ENCODE peak calls at places on chromosomes 3 and 15, in eight cellular contexts. G is HCT116; V is prostate gland; T is CD8-positive, alpha-beta T cell; S is ovary; F is transverse colon; O is OCI-LY7; Q is lung. K is an unnamed sample. For H3K4me1, the result is how much of the 10 kb centered on the place peaks cover.

GRCh38 chr3:14158370-14158769 is 20.0 kb downstream of the XPC start:
- DNase-seq in G (no peak), V (no peak), T (no peak), S (no peak), F (no peak), O (no peak), Q (no peak), K (no peak)

GRCh38 chr3:99620976-99621375 is 17.4 kb upstream of the COL8A1 start:
- DNase-seq in G (no peak), V (no peak), T (no peak), S (no peak), F (no peak), O (no peak), Q (no peak), K (no peak)

GRCh38 chr15:71329509-71330260 is 214.4 kb downstream of the THSD4 start:
- DNase-seq in G (peak), V (no peak), T (no peak), S (peak), F (peak), O (no peak), Q (no peak), K (no peak)

GRCh38 chr3:5022966-5023776 is 43.9 kb downstream of the BHLHE40 start:
- DNase-seq in G (peak), V (no peak), T (no peak), S (peak), F (no peak), O (no peak), Q (peak), K (no peak)

GRCh38 chr3:116443096-116443793 is 2.0 kb downstream of the LSAMP start:
- DNase-seq in G (no peak), V (no peak), T (no peak), S (no peak), F (no peak), O (no peak), Q (no peak), K (no peak)

GRCh38 chr15:83111149-83111548 is 3.7 kb downstream of the TM6SF1 start:
- DNase-seq in G (no peak), V (no peak), T (no peak), S (no peak), F (no peak), O (no peak), Q (no peak), K (no peak)

GRCh38 chr3:40137586-40138295 is 171.8 kb upstream of the EIF1B start:
- DNase-seq in G (no peak), V (no peak), T (no peak), S (no peak), F (no peak), O (no peak), Q (no peak), K (no peak)

GRCh38 chr3:134441321-134441720 is 44.5 kb downstream of the ANAPC13 start:
- DNase-seq in G (no peak), V (no peak), T (no peak), S (no peak), F (no peak), O (no peak), Q (no peak), K (no peak)

GRCh38 chr3:72739521-72740466 is 108.5 kb downstream of the SHQ1 start:
- DNase-seq in G (no peak), V (peak), T (no peak), S (no peak), F (peak), O (no peak), Q (no peak), K (no peak)

GRCh38 chr3:109985942-109986555 is 648.7 kb upstream of the DPPA4 start:
- DNase-seq in G (no peak), V (no peak), T (no peak), S (no peak), F (no peak), O (no peak), Q (no peak), K (no peak)

GRCh38 chr15:25172691-25173090 is 217.9 kb downstream of the SNRPN start:
- DNase-seq in G (no peak), V (peak), T (peak), S (no peak), F (no peak), O (no peak), Q (no peak), K (no peak)

GRCh38 chr15:40958723-40959122 is 5.5 kb downstream of the CHAC1 start:
- DNase-seq in G (no peak), V (no peak), T (no peak), S (no peak), F (no peak), O (no peak), Q (no peak), K (no peak)

GRCh38 chr15:40963201-40963600 is 9.9 kb downstream of the CHAC1 start:
- DNase-seq in G (no peak), V (no peak), T (no peak), S (no peak), F (no peak), O (no peak), Q (no peak), K (no peak)

GRCh38 chr15:40960151-40960885 is 7.0 kb downstream of the CHAC1 start:
- DNase-seq in G (no peak), V (no peak), T (no peak), S (no peak), F (no peak), O (no peak), Q (no peak), K (no peak)

GRCh38 chr15:40959331-40960141 is 6.3 kb downstream of the CHAC1 start:
- DNase-seq in G (no peak), V (no peak), T (no peak), S (no peak), F (no peak), O (no peak), Q (no peak), K (no peak)

GRCh38 chr15:40960926-40961325 is 7.7 kb downstream of the CHAC1 start:
- DNase-seq in G (peak), V (no peak), T (no peak), S (no peak), F (peak), O (no peak), Q (peak), K (no peak)
- TF ChIP-seq CTCF in G (no peak), V (no peak), T (no peak), S (no peak), F (no peak), O (no peak), Q (no peak), K (no peak)

GRCh38 chr3:152402698-152403456 is 134.1 kb downstream of the MBNL1 start:
- DNase-seq in G (no peak), V (no peak), T (no peak), S (no peak), F (no peak), O (no peak), Q (no peak), K (no peak)
- H3K4me1 ChIP-seq in G (under half), V (under half), T (half or more), S (under half), F (half or more), O (under half), Q (under half), K (under half)

GRCh38 chr3:16936656-16937055 is 51.9 kb downstream of the PLCL2 start:
- DNase-seq in G (no peak), V (no peak), T (no peak), S (no peak), F (no peak), O (no peak), Q (no peak), K (no peak)
- H3K4me3 ChIP-seq in G (no peak), V (no peak), T (no peak), S (no peak), F (no peak), O (no peak), Q (no peak), K (no peak)

GRCh38 chr15:67946701-67947100 is 106.9 kb upstream of the RNU6-1 start:
- DNase-seq in G (no peak), V (no peak), T (no peak), S (no peak), F (no peak), O (peak), Q (no peak), K (no peak)
- TF ChIP-seq CTCF in G (no peak), V (no peak), T (no peak), S (no peak), F (no peak), O (no peak), Q (no peak), K (no peak)

DNA sequence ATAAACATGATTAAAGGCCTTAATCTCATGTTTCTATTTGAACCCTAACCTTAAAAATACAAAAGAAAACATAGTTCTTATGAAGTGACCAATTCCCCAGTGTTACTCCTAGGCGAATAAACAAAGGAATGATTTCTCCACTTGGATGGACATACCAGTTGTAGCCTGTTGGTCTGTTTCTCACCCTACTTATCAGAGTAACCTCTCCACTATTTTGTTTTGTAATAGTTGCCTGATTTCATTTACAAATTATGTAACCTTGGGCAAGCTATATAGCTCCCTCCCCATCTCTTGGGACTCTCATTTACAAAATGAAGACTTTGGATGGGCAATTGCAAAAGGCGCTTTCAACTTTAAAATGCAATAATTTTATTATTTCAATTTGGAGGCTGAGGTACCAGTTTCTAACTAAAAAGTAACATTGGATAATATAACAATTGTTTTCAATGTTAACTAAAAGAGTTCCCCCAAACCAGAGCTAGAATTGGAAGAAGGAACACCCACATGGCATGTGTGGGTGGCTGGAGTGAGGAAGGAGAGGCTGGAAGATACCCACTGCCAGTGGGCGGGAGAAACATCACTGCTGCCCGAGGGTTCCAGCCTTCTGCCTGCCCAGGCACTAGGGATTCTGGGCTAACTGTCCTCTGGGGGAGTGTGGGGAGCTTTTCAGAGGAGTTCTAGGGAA is 74.2 kb downstream of the RFTN1 start:
- DNase-seq in G (no peak), V (no peak), T (no peak), S (no peak), F (no peak), O (no peak), Q (no peak), K (no peak)
- H3K4me1 ChIP-seq in G (under half), V (under half), T (under half), S (under half), F (under half), O (half or more), Q (under half), K (under half)

K was measured in testis.